ENCODE peak calls at places on chromosomes 2 and 18, in eight cellular contexts. One of them, this sample, is unnamed.
A peak's percentile ranks its signal among the peaks of the same experiment; 100 is the strongest.

GRCh38 chr2:112603731-112604130 is 19.3 kb downstream of the CHCHD5 start:
- DNase-seq in sciatic nerve: peak; percentile 2
- DNase-seq in activated T-helper 1 cell treated with anti-CD3 and anti-CD28 coated beads, Interleukin-2, amount 50 U/mL, for 16 hours: no peak
- DNase-seq in HAP-1: no peak
- DNase-seq in gastrocnemius medialis: no peak
- DNase-seq in effector memory CD4-positive, alpha-beta T cell: no peak
- DNase-seq in dorsolateral prefrontal cortex: no peak
- DNase-seq in stimulated activated naive CD4-positive, alpha-beta T cell: no peak
- DNase-seq in this sample: no peak

GRCh38 chr18:44895176-44895798 is 214.6 kb downstream of the SETBP1 start:
- DNase-seq in gastrocnemius medialis: peak; percentile 32
- DNase-seq in effector memory CD4-positive, alpha-beta T cell: no peak
- DNase-seq in dorsolateral prefrontal cortex: peak; percentile 61
- DNase-seq in stimulated activated naive CD4-positive, alpha-beta T cell: no peak
- DNase-seq in sciatic nerve: no peak
- DNase-seq in activated T-helper 1 cell treated with anti-CD3 and anti-CD28 coated beads, Interleukin-2, amount 50 U/mL, for 16 hours: no peak
- DNase-seq in HAP-1: peak; percentile 17
- DNase-seq in this sample: peak; percentile 46

GRCh38 chr2:73451263-73451972 is 65.8 kb downstream of the ALMS1 start:
- DNase-seq in dorsolateral prefrontal cortex: no peak
- DNase-seq in activated T-helper 1 cell treated with anti-CD3 and anti-CD28 coated beads, Interleukin-2, amount 50 U/mL, for 16 hours: no peak
- DNase-seq in HAP-1: no peak
- DNase-seq in sciatic nerve: no peak
- DNase-seq in stimulated activated naive CD4-positive, alpha-beta T cell: no peak
- DNase-seq in effector memory CD4-positive, alpha-beta T cell: no peak
- DNase-seq in gastrocnemius medialis: no peak
- DNase-seq in this sample: no peak

GRCh38 chr2:68537872-68538271 is 70.5 kb downstream of the APLF start:
- DNase-seq in dorsolateral prefrontal cortex: no peak
- DNase-seq in effector memory CD4-positive, alpha-beta T cell: no peak
- DNase-seq in stimulated activated naive CD4-positive, alpha-beta T cell: no peak
- DNase-seq in HAP-1: no peak
- DNase-seq in gastrocnemius medialis: no peak
- DNase-seq in activated T-helper 1 cell treated with anti-CD3 and anti-CD28 coated beads, Interleukin-2, amount 50 U/mL, for 16 hours: no peak
- DNase-seq in sciatic nerve: no peak
- DNase-seq in this sample: no peak

GRCh38 chr2:210195066-210195852 is 24.1 kb upstream of the KANSL1L start:
- DNase-seq in sciatic nerve: no peak
- DNase-seq in dorsolateral prefrontal cortex: no peak
- DNase-seq in activated T-helper 1 cell treated with anti-CD3 and anti-CD28 coated beads, Interleukin-2, amount 50 U/mL, for 16 hours: no peak
- DNase-seq in stimulated activated naive CD4-positive, alpha-beta T cell: no peak
- DNase-seq in gastrocnemius medialis: no peak
- DNase-seq in effector memory CD4-positive, alpha-beta T cell: no peak
- DNase-seq in HAP-1: no peak
- DNase-seq in this sample: no peak

GRCh38 chr2:119230630-119231185 is 7.1 kb downstream of the STEAP3 start:
- DNase-seq in gastrocnemius medialis: no peak
- DNase-seq in HAP-1: no peak
- DNase-seq in sciatic nerve: no peak
- DNase-seq in stimulated activated naive CD4-positive, alpha-beta T cell: no peak
- DNase-seq in activated T-helper 1 cell treated with anti-CD3 and anti-CD28 coated beads, Interleukin-2, amount 50 U/mL, for 16 hours: no peak
- DNase-seq in effector memory CD4-positive, alpha-beta T cell: no peak
- DNase-seq in dorsolateral prefrontal cortex: no peak
- DNase-seq in this sample: no peak

GRCh38 chr2:233258211-233258610 is 6.7 kb downstream of the ATG16L1 start:
- DNase-seq in HAP-1: no peak
- DNase-seq in activated T-helper 1 cell treated with anti-CD3 and anti-CD28 coated beads, Interleukin-2, amount 50 U/mL, for 16 hours: no peak
- DNase-seq in sciatic nerve: no peak
- DNase-seq in dorsolateral prefrontal cortex: no peak
- DNase-seq in gastrocnemius medialis: no peak
- DNase-seq in effector memory CD4-positive, alpha-beta T cell: no peak
- DNase-seq in stimulated activated naive CD4-positive, alpha-beta T cell: no peak
- DNase-seq in this sample: no peak

GRCh38 chr2:101556033-101556459 is 81.1 kb upstream of the RFX8 start:
- DNase-seq in dorsolateral prefrontal cortex: no peak
- DNase-seq in gastrocnemius medialis: no peak
- DNase-seq in stimulated activated naive CD4-positive, alpha-beta T cell: no peak
- DNase-seq in effector memory CD4-positive, alpha-beta T cell: no peak
- DNase-seq in activated T-helper 1 cell treated with anti-CD3 and anti-CD28 coated beads, Interleukin-2, amount 50 U/mL, for 16 hours: no peak
- DNase-seq in HAP-1: no peak
- DNase-seq in sciatic nerve: no peak
- DNase-seq in this sample: no peak

GRCh38 chr18:31555971-31556747 is 35.5 kb upstream of the TTR start:
- DNase-seq in gastrocnemius medialis: no peak
- DNase-seq in effector memory CD4-positive, alpha-beta T cell: no peak
- DNase-seq in HAP-1: peak; percentile 59
- DNase-seq in dorsolateral prefrontal cortex: no peak
- DNase-seq in stimulated activated naive CD4-positive, alpha-beta T cell: peak; percentile 8
- DNase-seq in sciatic nerve: no peak
- DNase-seq in activated T-helper 1 cell treated with anti-CD3 and anti-CD28 coated beads, Interleukin-2, amount 50 U/mL, for 16 hours: no peak
- DNase-seq in this sample: no peak

GRCh38 chr2:133262888-133263287 is 305.4 kb downstream of the NCKAP5 start:
- DNase-seq in dorsolateral prefrontal cortex: no peak
- DNase-seq in HAP-1: peak; percentile 50
- DNase-seq in effector memory CD4-positive, alpha-beta T cell: no peak
- DNase-seq in activated T-helper 1 cell treated with anti-CD3 and anti-CD28 coated beads, Interleukin-2, amount 50 U/mL, for 16 hours: no peak
- DNase-seq in stimulated activated naive CD4-positive, alpha-beta T cell: no peak
- DNase-seq in sciatic nerve: no peak
- DNase-seq in gastrocnemius medialis: no peak
- DNase-seq in this sample: no peak

GRCh38 chr2:230520875-230521155 is 104.8 kb downstream of the SP100 start:
- DNase-seq in dorsolateral prefrontal cortex: no peak
- DNase-seq in stimulated activated naive CD4-positive, alpha-beta T cell: no peak
- DNase-seq in sciatic nerve: no peak
- DNase-seq in gastrocnemius medialis: no peak
- DNase-seq in activated T-helper 1 cell treated with anti-CD3 and anti-CD28 coated beads, Interleukin-2, amount 50 U/mL, for 16 hours: no peak
- DNase-seq in HAP-1: no peak
- DNase-seq in effector memory CD4-positive, alpha-beta T cell: no peak
- DNase-seq in this sample: no peak

GRCh38 chr2:196783431-196784094 is 15.9 kb downstream of the GTF3C3 start:
- DNase-seq in activated T-helper 1 cell treated with anti-CD3 and anti-CD28 coated beads, Interleukin-2, amount 50 U/mL, for 16 hours: no peak
- DNase-seq in dorsolateral prefrontal cortex: no peak
- DNase-seq in gastrocnemius medialis: no peak
- DNase-seq in sciatic nerve: no peak
- DNase-seq in effector memory CD4-positive, alpha-beta T cell: no peak
- DNase-seq in HAP-1: no peak
- DNase-seq in stimulated activated naive CD4-positive, alpha-beta T cell: no peak
- DNase-seq in this sample: no peak

GRCh38 chr18:10131783-10132381 is 218.1 kb downstream of the VAPA start:
- DNase-seq in sciatic nerve: no peak
- DNase-seq in dorsolateral prefrontal cortex: no peak
- DNase-seq in HAP-1: peak; percentile 23
- DNase-seq in stimulated activated naive CD4-positive, alpha-beta T cell: no peak
- DNase-seq in effector memory CD4-positive, alpha-beta T cell: no peak
- DNase-seq in gastrocnemius medialis: no peak
- DNase-seq in activated T-helper 1 cell treated with anti-CD3 and anti-CD28 coated beads, Interleukin-2, amount 50 U/mL, for 16 hours: no peak
- DNase-seq in this sample: no peak

GRCh38 chr2:223589901-223590300 is 12.3 kb downstream of the SCG2 start:
- DNase-seq in sciatic nerve: no peak
- DNase-seq in stimulated activated naive CD4-positive, alpha-beta T cell: no peak
- DNase-seq in activated T-helper 1 cell treated with anti-CD3 and anti-CD28 coated beads, Interleukin-2, amount 50 U/mL, for 16 hours: no peak
- DNase-seq in gastrocnemius medialis: no peak
- DNase-seq in dorsolateral prefrontal cortex: no peak
- DNase-seq in HAP-1: no peak
- DNase-seq in effector memory CD4-positive, alpha-beta T cell: no peak
- DNase-seq in this sample: no peak

GRCh38 chr2:10220516-10221391 is 82.0 kb upstream of the HPCAL1 start:
- DNase-seq in activated T-helper 1 cell treated with anti-CD3 and anti-CD28 coated beads, Interleukin-2, amount 50 U/mL, for 16 hours: no peak
- DNase-seq in stimulated activated naive CD4-positive, alpha-beta T cell: no peak
- DNase-seq in dorsolateral prefrontal cortex: no peak
- DNase-seq in effector memory CD4-positive, alpha-beta T cell: no peak
- DNase-seq in HAP-1: no peak
- DNase-seq in sciatic nerve: no peak
- DNase-seq in gastrocnemius medialis: no peak
- DNase-seq in this sample: no peak

GRCh38 chr18:23498877-23499570 is 4.3 kb upstream of the RMC1 start:
- DNase-seq in dorsolateral prefrontal cortex: peak; percentile 77
- DNase-seq in stimulated activated naive CD4-positive, alpha-beta T cell: peak; percentile 60
- DNase-seq in activated T-helper 1 cell treated with anti-CD3 and anti-CD28 coated beads, Interleukin-2, amount 50 U/mL, for 16 hours: peak; percentile 42
- DNase-seq in gastrocnemius medialis: peak; percentile 26
- DNase-seq in effector memory CD4-positive, alpha-beta T cell: peak; percentile 38
- DNase-seq in sciatic nerve: peak; percentile 73
- DNase-seq in HAP-1: peak; percentile 86
- DNase-seq in this sample: peak; percentile 71

GRCh38 chr18:13178197-13178596 is 40.4 kb upstream of the LDLRAD4 start:
- DNase-seq in HAP-1: no peak
- DNase-seq in dorsolateral prefrontal cortex: no peak
- DNase-seq in stimulated activated naive CD4-positive, alpha-beta T cell: no peak
- DNase-seq in sciatic nerve: no peak
- DNase-seq in activated T-helper 1 cell treated with anti-CD3 and anti-CD28 coated beads, Interleukin-2, amount 50 U/mL, for 16 hours: no peak
- DNase-seq in gastrocnemius medialis: no peak
- DNase-seq in effector memory CD4-positive, alpha-beta T cell: no peak
- DNase-seq in this sample: no peak

GRCh38 chr2:224722777-224723176 is 6.6 kb upstream of the CCDC195 start:
- DNase-seq in sciatic nerve: no peak
- DNase-seq in effector memory CD4-positive, alpha-beta T cell: no peak
- DNase-seq in gastrocnemius medialis: no peak
- DNase-seq in dorsolateral prefrontal cortex: no peak
- DNase-seq in stimulated activated naive CD4-positive, alpha-beta T cell: no peak
- DNase-seq in HAP-1: no peak
- DNase-seq in activated T-helper 1 cell treated with anti-CD3 and anti-CD28 coated beads, Interleukin-2, amount 50 U/mL, for 16 hours: no peak
- DNase-seq in this sample: no peak

GRCh38 chr2:241507430-241508239 is 749 bp downstream of the STK25 start:
- DNase-seq in dorsolateral prefrontal cortex: no peak
- DNase-seq in HAP-1: peak; percentile 74
- DNase-seq in gastrocnemius medialis: no peak
- DNase-seq in stimulated activated naive CD4-positive, alpha-beta T cell: peak; percentile 16
- DNase-seq in sciatic nerve: no peak
- DNase-seq in effector memory CD4-positive, alpha-beta T cell: no peak
- DNase-seq in activated T-helper 1 cell treated with anti-CD3 and anti-CD28 coated beads, Interleukin-2, amount 50 U/mL, for 16 hours: no peak
- DNase-seq in this sample: peak; percentile 36

GRCh38 chr2:56230171-56230570 is 46.4 kb downstream of the CCDC85A start:
- DNase-seq in activated T-helper 1 cell treated with anti-CD3 and anti-CD28 coated beads, Interleukin-2, amount 50 U/mL, for 16 hours: no peak
- DNase-seq in stimulated activated naive CD4-positive, alpha-beta T cell: no peak
- DNase-seq in dorsolateral prefrontal cortex: no peak
- DNase-seq in effector memory CD4-positive, alpha-beta T cell: no peak
- DNase-seq in sciatic nerve: no peak
- DNase-seq in gastrocnemius medialis: no peak
- DNase-seq in HAP-1: no peak
- DNase-seq in this sample: no peak